ENCODE peak calls at places on chromosomes 13 and 19, in ten cellular contexts. K, I, Q, S, P, W, M, U, H and A are unnamed samples.

GRCh38 chr19:34559045-34559444 is 77.5 kb downstream of the WTIP start:
- DNase-seq in U (no peak), Q (no peak), W (no peak), M (no peak), S (no peak), P (no peak), K (no peak), I (no peak), H (no peak), A (no peak)

GRCh38 chr13:40408602-40409001 is 257.8 kb downstream of the FOXO1 start:
- DNase-seq in K (no peak), P (no peak), U (no peak), W (no peak), S (no peak), H (no peak), Q (no peak), I (no peak), M (no peak), A (no peak)

GRCh38 chr13:60647547-60647946 is 250.5 kb downstream of the TDRD3 start:
- DNase-seq in P (no peak), W (no peak), U (no peak), S (no peak), I (no peak), H (no peak), M (no peak), K (no peak), Q (peak; percentile 75), A (no peak)

GRCh38 chr19:46718157-46718933 is 1.4 kb upstream of the PRKD2 start:
- DNase-seq in P (no peak), W (no peak), S (no peak), H (no peak), U (no peak), I (no peak), K (no peak), Q (peak; percentile 73), M (peak; percentile 65), A (peak; percentile 65)

GRCh38 chr19:5803752-5804515 is 933 bp upstream of the NRTN start:
- DNase-seq in Q (peak; percentile 96), I (peak; percentile 75), W (peak; percentile 88), S (peak; percentile 95), P (no peak), M (peak; percentile 81), K (peak; percentile 83), U (peak; percentile 38), H (peak; percentile 85), A (peak; percentile 85)

GRCh38 chr19:31659897-31660210 is 310.6 kb upstream of the TSHZ3 start:
- DNase-seq in W (no peak), P (no peak), U (no peak), K (no peak), S (no peak), Q (no peak), H (no peak), I (no peak), M (no peak), A (no peak)

GRCh38 chr13:87234981-87235380 is 436.2 kb upstream of the SLITRK5 start:
- DNase-seq in Q (no peak), W (no peak), H (no peak), P (no peak), S (no peak), U (no peak), I (no peak), M (no peak), K (no peak), A (no peak)

GRCh38 chr19:43700368-43701015 is 15.4 kb upstream of the IRGC start:
- DNase-seq in M (no peak), P (no peak), K (peak; percentile 46), S (no peak), H (no peak), Q (no peak), U (peak; percentile 23), W (peak; percentile 30), I (peak; percentile 70), A (peak; percentile 11)

GRCh38 chr19:18439025-18439909 is 1.3 kb upstream of the ISYNA1 start:
- DNase-seq in I (no peak), S (no peak), K (no peak), W (no peak), Q (peak; percentile 56), M (no peak), P (no peak), H (no peak), U (no peak), A (no peak)

GRCh38 chr13:76882431-76882830 is 3.8 kb downstream of the KCTD12 start:
- DNase-seq in Q (no peak), S (no peak), U (no peak), K (no peak), M (no peak), W (no peak), P (no peak), I (no peak), H (no peak), A (no peak)

GRCh38 chr19:55447421-55448174 is 4.5 kb upstream of the SHISA7 start:
- DNase-seq in M (no peak), W (no peak), H (no peak), I (no peak), U (no peak), K (no peak), Q (peak; percentile 62), P (no peak), S (no peak), A (no peak)

GRCh38 chr13:71524245-71525002 is 342.6 kb downstream of the DACH1 start:
- DNase-seq in U (no peak), H (no peak), K (no peak), M (no peak), S (no peak), P (no peak), Q (no peak), I (no peak), W (no peak), A (no peak)

GRCh38 chr13:71525004-71525403 is 342.0 kb downstream of the DACH1 start:
- DNase-seq in K (no peak), U (no peak), W (no peak), M (no peak), S (no peak), I (no peak), H (no peak), Q (no peak), P (no peak), A (no peak)

DNA sequence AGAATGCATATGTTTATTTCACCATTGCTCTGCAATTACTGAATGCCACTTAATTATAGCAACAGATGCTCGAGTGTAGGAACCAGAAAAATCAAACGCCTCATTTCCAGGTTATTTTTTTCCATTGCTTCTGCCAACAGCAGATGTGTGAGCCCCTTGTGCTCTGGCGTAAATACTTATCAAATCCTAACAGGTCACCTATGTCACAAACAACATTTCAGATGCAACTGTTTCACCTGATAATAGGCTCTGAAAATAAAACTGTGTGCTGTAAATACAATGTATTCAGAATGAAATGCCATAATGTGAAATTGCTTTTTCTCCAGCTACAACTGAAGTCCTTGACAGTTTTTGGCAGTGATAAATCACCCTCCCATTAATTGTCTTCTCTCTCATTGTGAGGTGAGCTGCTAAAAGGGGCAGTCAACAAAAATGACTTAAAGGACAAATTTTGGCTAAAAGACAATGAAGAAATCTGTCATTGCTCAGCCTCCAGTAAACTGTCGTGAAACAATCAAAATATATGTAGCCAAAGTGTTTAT is 344.0 kb downstream of the DACH1 start:
- DNase-seq in Q (no peak), I (no peak), H (no peak), W (no peak), K (no peak), S (no peak), M (no peak), U (no peak), P (no peak), A (no peak)
- H3K4me1 ChIP-seq in Q (peaks cover 5% of the 10 kb centered on the region), I (no peaks in the 10 kb centered on the region), H (no peaks in the 10 kb centered on the region), W (no peaks in the 10 kb centered on the region), K (peaks cover 26% of the 10 kb centered on the region), S (no peaks in the 10 kb centered on the region), M (no peaks in the 10 kb centered on the region), U (peaks cover 10% of the 10 kb centered on the region), P (no peaks in the 10 kb centered on the region), A (no peaks in the 10 kb centered on the region)

DNA sequence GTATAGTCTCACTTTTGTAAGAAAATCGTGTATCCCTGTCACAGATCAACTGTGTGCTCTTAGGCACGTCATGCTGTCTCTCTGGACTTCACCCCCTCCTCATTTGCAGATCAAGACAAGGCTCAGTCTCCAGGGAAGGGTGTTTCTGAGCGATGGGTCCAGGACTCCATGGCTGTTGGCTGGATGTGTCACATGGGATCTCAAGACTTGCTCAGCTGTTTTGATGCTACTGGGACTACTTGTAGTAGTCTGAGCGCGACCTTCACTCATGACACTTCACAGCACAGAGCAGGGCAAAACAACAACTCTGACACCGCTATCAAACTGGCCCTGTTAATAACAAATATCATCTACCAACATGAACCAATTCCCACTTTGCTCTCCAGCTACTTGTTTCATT is 36.2 kb downstream of the SMAD9 start:
- DNase-seq in H (no peak), P (no peak), U (no peak), I (no peak), K (no peak), Q (no peak), M (no peak), S (no peak), W (no peak), A (no peak)
- H3K27ac ChIP-seq in H (no peak overlapping the region), P (no peak overlapping the region), U (no peak overlapping the region), I (no peak overlapping the region), K (no peak overlapping the region), Q (no peak overlapping the region), M (no peak overlapping the region), S (no peak overlapping the region), W (no peak overlapping the region), A (no peak overlapping the region)

GRCh38 chr13:28325022-28325421 is 169.9 kb downstream of the FLT1 start:
- DNase-seq in W (no peak), H (no peak), P (no peak), M (no peak), S (no peak), Q (no peak), K (no peak), I (no peak), U (no peak), A (no peak)
- H3K4me1 ChIP-seq in W (peaks cover 5% of the 10 kb centered on the region), H (no peaks in the 10 kb centered on the region), P (no peaks in the 10 kb centered on the region), M (no peaks in the 10 kb centered on the region), S (peaks cover 7% of the 10 kb centered on the region), Q (peaks cover 4% of the 10 kb centered on the region), K (peaks cover 64% of the 10 kb centered on the region), I (no peaks in the 10 kb centered on the region), U (peaks cover 24% of the 10 kb centered on the region), A (no peaks in the 10 kb centered on the region)

DNA sequence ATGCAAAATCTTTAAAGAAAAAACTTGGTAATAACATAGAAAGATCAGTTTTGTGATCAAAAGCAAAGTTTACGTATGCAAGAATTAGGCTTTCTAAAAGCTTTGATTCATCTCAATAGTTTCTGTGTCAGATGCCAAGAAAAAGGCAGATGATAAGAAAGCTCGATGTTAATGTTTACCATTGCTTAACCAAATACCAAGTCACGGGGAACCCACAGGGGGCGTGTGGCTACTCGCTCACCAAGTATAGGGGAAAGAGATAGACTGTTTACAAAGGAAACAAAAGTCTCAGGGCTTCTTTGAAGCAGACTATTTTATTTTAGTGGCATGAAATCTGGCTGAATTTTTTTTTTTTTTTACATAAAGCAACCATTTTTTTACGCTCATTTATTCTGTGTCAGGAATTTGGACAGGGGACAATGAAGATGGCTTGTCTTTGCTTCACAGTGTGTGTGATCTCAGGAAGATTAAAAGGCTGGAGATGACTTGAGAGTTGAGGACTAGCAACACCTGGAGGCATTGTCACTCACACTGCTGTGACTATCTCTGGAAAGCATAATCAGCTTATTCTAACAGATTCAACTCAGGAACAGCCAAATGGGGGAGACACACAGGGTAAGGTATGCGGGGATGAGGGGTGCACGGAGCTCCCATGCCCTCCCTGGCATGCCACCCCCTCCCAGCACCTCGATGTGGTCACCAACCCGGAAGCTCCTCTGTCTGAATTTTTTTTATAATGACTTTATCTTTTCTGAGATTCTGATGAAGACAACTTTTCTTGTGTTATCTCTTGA is 24.9 kb downstream of the RCBTB1 start:
- DNase-seq in M (no peak), U (no peak), K (no peak), I (no peak), S (no peak), Q (peak; percentile 52), W (no peak), P (no peak), H (no peak), A (no peak)
- H3K27ac ChIP-seq in M (no peak overlapping the region), U (no peak overlapping the region), K (peak overlapping the region; percentile 84), I (peak overlapping the region; percentile 16), S (no peak overlapping the region), Q (no peak overlapping the region), W (peak overlapping the region; percentile 73), P (no peak overlapping the region), H (no peak overlapping the region), A (no peak overlapping the region)